ENCODE peak calls at places on chromosomes 6 and 20, in six cellular contexts. L is HFF-Myc, V is transverse colon, B is cardiac muscle cell, X is choroid plexus epithelial cell, T is A549. P is an unnamed sample.

GRCh38 chr20:23995905-23996666 is 7.5 kb upstream of the GGTLC1 start:
- DNase-seq in X (peak), L (no peak), V (peak), B (peak), T (peak), P (no peak)

GRCh38 chr6:26457796-26458688 is at the start of gene BTN2A1:
- DNase-seq in L (peak), X (peak), T (peak), V (peak), B (peak), P (peak)

GRCh38 chr20:1122388-1123315 is 4.2 kb downstream of the PSMF1 start:
- DNase-seq in B (no peak), V (peak), L (no peak), X (peak), T (peak), P (no peak)

GRCh38 chr20:4780245-4780644 is 58.5 kb downstream of the PRND start:
- DNase-seq in B (no peak), X (no peak), V (no peak), L (no peak), T (peak), P (no peak)

GRCh38 chr6:34317882-34318491 is 69.2 kb upstream of the SMIM29 start:
- DNase-seq in B (no peak), X (no peak), L (no peak), T (no peak), V (no peak), P (no peak)

GRCh38 chr6:28264834-28265401 is 2.0 kb upstream of the ZSCAN26 start:
- DNase-seq in B (no peak), L (no peak), X (no peak), T (no peak), V (no peak), P (no peak)

GRCh38 chr6:11727995-11728961 is 50.3 kb downstream of the ADTRP start:
- DNase-seq in X (no peak), B (no peak), T (no peak), V (no peak), L (no peak), P (no peak)

GRCh38 chr6:106046116-106046853 is 39.9 kb upstream of the PRDM1 start:
- DNase-seq in X (no peak), L (no peak), V (no peak), T (no peak), B (no peak), P (no peak)

GRCh38 chr6:90333928-90334327 is 37.3 kb upstream of the BACH2 start:
- DNase-seq in B (no peak), X (no peak), L (no peak), T (no peak), V (no peak), P (no peak)

GRCh38 chr6:77106992-77107391 is 356.3 kb downstream of the HTR1B start:
- DNase-seq in T (no peak), L (no peak), B (no peak), X (peak), V (no peak), P (no peak)

GRCh38 chr20:33871362-33871761 is 60.2 kb downstream of the CHMP4B start:
- DNase-seq in T (no peak), L (no peak), B (no peak), V (peak), X (no peak), P (no peak)

GRCh38 chr6:38508894-38509293 is 130.8 kb downstream of the BTBD9 start:
- DNase-seq in X (peak), B (peak), V (no peak), L (peak), T (peak), P (no peak)

GRCh38 chr6:149483302-149483701 is 1.5 kb downstream of the ZC3H12D start:
- DNase-seq in L (no peak), V (no peak), T (no peak), B (no peak), X (no peak), P (no peak)

GRCh38 chr6:149478631-149479314 is 6.0 kb downstream of the ZC3H12D start:
- DNase-seq in V (no peak), X (no peak), T (no peak), B (no peak), L (no peak), P (no peak)

GRCh38 chr6:149482542-149483261 is 2.1 kb downstream of the ZC3H12D start:
- DNase-seq in B (no peak), L (no peak), T (no peak), X (no peak), V (no peak), P (no peak)

GRCh38 chr6:149477544-149477943 is 7.3 kb downstream of the ZC3H12D start:
- DNase-seq in B (no peak), T (no peak), L (no peak), V (no peak), X (no peak), P (no peak)

GRCh38 chr6:149480502-149481280 is 4.1 kb downstream of the ZC3H12D start:
- DNase-seq in B (no peak), L (no peak), T (no peak), V (no peak), X (no peak), P (no peak)
- H3K4me3 ChIP-seq in B (no peak), L (no peak), T (no peak), V (no peak), X (no peak), P (no peak)

DNA sequence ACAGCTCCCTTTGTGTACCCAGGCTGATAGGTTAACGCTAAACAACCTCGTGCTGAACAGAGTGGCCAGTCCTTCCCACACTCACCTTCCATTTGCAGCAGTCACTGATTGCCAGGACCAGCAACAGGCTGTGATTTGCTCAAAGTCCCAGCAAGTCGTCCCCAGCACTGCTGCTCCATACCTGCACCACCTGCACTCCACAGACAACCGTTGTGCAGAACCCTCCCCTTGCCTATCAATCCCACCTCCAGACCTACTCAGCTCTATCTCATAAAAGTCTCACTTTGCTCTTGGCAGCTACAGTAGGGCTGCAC is 43.1 kb upstream of the SCML4 start:
- DNase-seq in X (no peak), L (no peak), T (no peak), B (no peak), V (no peak), P (no peak)
- TF ChIP-seq CTCF in X (no peak), L (no peak), T (no peak), B (no peak), V (no peak), P (no peak)

GRCh38 chr6:71289802-71290175 is 1.2 kb downstream of the OGFRL1 start:
- DNase-seq in L (no peak), X (no peak), T (no peak), V (no peak), B (no peak), P (no peak)
- H3K4me3 ChIP-seq in L (peak), X (peak), T (peak), V (peak), B (peak), P (peak)

GRCh38 chr20:22180244-22180643 is 404.1 kb downstream of the FOXA2 start:
- DNase-seq in L (no peak), V (no peak), B (peak), T (peak), X (no peak), P (no peak)
- TF ChIP-seq CTCF in L (no peak), V (no peak), B (no peak), T (peak), X (no peak), P (no peak)

GRCh38 chr20:12112665-12113064 is 195.0 kb downstream of the BTBD3 start:
- DNase-seq in X (no peak), L (no peak), V (no peak), B (no peak), T (no peak), P (no peak)

GRCh38 chr20:12111431-12112088 is 193.9 kb downstream of the BTBD3 start:
- DNase-seq in B (no peak), V (no peak), L (no peak), T (no peak), X (no peak), P (no peak)

GRCh38 chr20:12113468-12114371 is 196.0 kb downstream of the BTBD3 start:
- DNase-seq in V (no peak), L (peak), X (peak), B (no peak), T (no peak), P (peak)

GRCh38 chr20:12112089-12112474 is 194.4 kb downstream of the BTBD3 start:
- DNase-seq in B (no peak), T (no peak), V (no peak), X (no peak), L (no peak), P (no peak)

DNA sequence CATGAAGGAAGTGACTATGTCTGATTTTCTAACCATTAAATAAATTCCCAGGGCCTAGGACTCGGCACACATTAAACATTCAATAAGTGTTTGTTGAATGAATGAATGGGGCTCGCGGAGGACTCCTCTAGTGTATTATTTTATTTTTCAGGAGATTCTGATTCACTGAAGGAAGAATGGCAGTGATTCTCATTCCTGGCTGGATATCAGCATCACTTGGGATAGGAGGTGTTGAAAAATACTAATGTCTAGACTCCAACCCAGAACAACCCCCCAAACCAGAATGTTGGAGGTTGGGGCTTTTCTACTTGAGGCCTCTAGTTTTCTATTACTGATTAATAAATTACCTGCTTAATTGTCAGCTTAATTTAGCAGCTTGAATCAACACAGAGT is 195.4 kb downstream of the BTBD3 start:
- DNase-seq in B (no peak), X (no peak), V (no peak), L (no peak), T (no peak), P (no peak)
- H3K4me3 ChIP-seq in B (no peak), X (no peak), V (no peak), L (no peak), T (no peak), P (no peak)

DNA sequence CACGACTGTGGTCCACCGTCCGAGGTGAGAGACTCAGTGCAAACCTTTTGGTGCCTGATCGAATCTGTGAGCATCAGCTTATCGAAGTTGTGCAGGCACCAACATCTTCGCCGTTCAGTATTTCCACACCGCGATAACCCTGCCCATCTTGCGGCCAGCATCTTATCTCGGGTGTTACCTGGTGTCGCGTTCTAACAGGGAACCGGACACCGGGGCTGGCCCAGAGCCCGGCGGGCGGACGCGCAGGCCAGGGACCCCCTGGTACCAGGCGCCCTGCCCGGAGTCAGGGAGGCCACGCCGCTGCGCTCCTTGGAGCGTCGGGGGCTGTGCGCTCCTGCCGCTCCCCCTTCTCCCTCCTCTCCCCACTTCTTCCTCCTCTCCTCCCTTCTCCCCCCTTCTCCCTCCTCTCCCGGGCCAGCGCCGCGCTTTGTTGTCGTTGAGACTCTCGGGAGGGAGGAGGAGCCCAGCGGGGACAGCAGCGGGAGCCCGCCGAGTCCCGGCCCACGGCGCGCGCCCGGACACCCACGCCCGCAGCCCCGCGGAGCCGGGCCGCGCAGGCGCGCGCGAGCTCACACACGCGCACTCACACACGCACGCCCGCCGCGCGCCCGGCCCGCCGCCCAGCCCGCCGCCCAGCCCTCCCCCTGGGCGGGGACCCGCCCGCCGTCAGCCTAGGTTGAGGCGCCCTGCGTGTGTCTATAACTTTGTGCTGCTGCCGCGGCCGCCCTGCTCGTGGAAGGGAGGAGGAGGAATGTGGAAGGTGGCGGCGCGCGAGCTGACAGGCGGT is 1.4 kb upstream of the FOXO3 start:
- DNase-seq in X (peak), V (peak), T (peak), B (peak), L (no peak), P (no peak)
- TF ChIP-seq CTCF in X (no peak), V (no peak), T (no peak), B (no peak), L (no peak), P (no peak)

DNA sequence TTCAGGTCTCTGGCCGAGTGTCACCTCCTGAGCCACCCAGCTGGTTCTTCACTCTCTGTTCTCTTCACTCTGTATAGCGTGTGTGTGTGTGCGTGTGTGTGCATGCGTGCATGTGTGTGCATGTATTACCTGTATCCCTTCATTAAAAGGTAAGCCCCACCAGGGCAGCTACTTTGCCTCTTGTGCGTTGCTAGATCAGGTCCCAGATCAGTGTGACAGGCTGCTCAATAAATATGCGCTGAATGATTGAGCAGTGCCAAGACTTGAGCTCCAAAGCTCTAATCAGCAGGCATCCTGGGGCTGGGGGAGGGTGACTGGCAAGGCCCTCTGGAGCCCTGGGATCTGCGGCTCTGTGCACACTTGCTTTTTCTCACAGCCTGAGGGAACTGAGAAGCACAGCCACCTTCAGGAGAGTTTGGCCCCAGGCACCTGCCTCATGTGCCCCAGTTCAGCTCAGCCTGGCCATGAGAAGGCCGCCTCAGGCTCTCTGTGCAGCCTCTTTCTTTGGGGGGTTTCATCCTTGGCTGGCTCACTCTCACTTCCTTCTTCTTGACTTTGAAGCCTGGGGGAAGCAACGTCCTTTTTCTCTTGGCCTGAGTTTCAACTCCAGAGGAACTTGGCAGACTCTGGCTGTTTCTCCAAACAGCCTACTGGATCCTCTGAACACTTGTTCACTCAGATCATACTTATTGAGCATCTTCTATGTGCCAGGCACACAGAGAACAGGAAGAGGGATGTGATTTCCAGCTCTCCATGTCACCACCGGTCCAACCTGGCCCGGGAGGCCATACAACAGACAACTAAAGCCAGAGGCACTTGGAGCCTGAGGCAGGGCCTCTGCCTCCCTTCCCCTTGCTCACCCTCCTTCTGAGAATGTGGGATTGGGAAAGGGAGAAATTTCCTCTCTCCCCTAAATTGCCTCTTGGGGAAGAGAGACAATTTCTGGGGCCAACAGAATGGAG is 114.0 kb downstream of the VEGFA start:
- DNase-seq in X (no peak), L (no peak), V (no peak), B (no peak), T (no peak), P (no peak)
- H3K4me3 ChIP-seq in X (no peak), L (no peak), V (no peak), B (no peak), T (no peak), P (no peak)

GRCh38 chr20:19056909-19057308 is 155.5 kb upstream of the SLC24A3 start:
- DNase-seq in X (no peak), B (no peak), L (no peak), T (no peak), V (no peak), P (no peak)
- TF ChIP-seq CTCF in X (no peak), B (no peak), L (no peak), T (no peak), V (no peak), P (no peak)

GRCh38 chr6:147401779-147402178 is 106.7 kb upstream of the SAMD5 start:
- DNase-seq in T (no peak), L (no peak), X (no peak), V (no peak), B (no peak), P (no peak)
- H3K4me3 ChIP-seq in T (no peak), L (no peak), X (no peak), V (no peak), B (no peak), P (no peak)

DNA sequence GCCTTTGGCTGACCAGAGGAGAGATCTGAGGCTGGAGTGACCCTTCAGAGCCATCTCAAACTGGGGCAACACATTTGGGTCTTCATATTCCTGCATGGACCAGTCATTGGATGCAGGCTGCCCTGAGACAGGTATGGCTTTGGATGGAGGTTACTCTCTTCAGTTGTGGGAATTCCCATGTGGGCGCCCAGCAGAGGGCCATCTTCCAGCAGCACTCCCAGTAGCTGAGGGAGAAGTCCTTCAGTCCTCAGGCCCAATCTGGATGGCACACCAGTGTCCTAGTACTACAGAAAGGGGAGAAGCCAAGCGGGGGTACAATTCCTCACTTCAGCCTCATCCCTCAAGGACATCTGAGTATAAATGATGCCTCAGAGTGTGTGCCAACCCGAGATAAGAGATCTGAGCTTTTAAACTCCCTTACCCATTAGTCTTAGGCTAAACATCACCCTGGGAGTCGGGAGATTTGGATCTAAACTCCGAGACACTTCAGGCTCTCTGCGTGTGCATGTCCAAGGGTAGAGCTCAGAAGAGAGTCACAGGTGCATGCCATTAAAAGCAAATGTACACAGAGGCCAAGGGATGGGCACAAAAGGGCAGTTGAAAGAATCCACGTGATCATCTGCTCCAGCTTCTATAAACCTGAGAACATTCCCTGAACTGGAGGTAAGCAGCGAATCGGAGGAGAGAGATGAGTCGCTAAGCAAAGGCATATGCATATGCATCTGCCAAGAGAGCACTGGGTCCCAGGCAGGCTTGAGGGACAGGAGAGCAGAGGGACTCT is 204.6 kb downstream of the CD83 start:
- DNase-seq in X (peak), B (no peak), L (no peak), V (peak), T (peak), P (no peak)
- TF ChIP-seq CTCF in X (peak), B (no peak), L (peak), V (no peak), T (no peak), P (peak)